ENCODE peak calls at places on chromosomes 12 and 14, in six cellular contexts. X is tibial artery, J is endothelial cell of umbilical vein, D is ovary, O is psoas muscle, K is heart left ventricle. Y is an unnamed sample.

GRCh38 chr14:89067293-89067972 is 243.0 kb downstream of the TTC8 start:
- DNase-seq in D (no peak), K (no peak), X (no peak), O (no peak), J (no peak), Y (peak; percentile 8)

GRCh38 chr14:103729496-103730448 is 14.2 kb downstream of the ZFYVE21 start:
- DNase-seq in O (peak; percentile 12), X (no peak), K (peak; percentile 54), D (no peak), J (no peak), Y (no peak)

GRCh38 chr14:38208825-38209562 is 1.3 kb downstream of the SSTR1 start:
- DNase-seq in K (peak; percentile 56), O (peak; percentile 16), D (no peak), J (peak; percentile 47), X (no peak), Y (peak; percentile 84)

GRCh38 chr14:43647302-43647701 is 859.8 kb downstream of the FSCB start:
- DNase-seq in X (no peak), J (no peak), O (no peak), K (no peak), D (no peak), Y (no peak)

GRCh38 chr14:55194656-55195355 is 3.4 kb upstream of the DLGAP5 start:
- DNase-seq in J (no peak), K (no peak), D (no peak), O (no peak), X (no peak), Y (no peak)

GRCh38 chr14:106729551-106729950 is 1203.2 kb downstream of the TMEM121 start:
- DNase-seq in J (no peak), O (no peak), K (no peak), D (no peak), X (no peak), Y (no peak)

GRCh38 chr14:96761066-96761465 is 36.1 kb upstream of the VRK1 start:
- DNase-seq in K (no peak), O (no peak), D (no peak), J (no peak), X (no peak), Y (no peak)

GRCh38 chr12:43675048-43675904 is 83.3 kb downstream of the PUS7L start:
- DNase-seq in X (no peak), J (no peak), O (no peak), K (peak; percentile 27), D (no peak), Y (peak; percentile 1)

GRCh38 chr12:66491812-66492361 is 187.0 kb downstream of the GRIP1 start:
- DNase-seq in J (no peak), D (no peak), X (no peak), O (no peak), K (no peak), Y (no peak)

GRCh38 chr14:20679907-20680306 is 4.5 kb upstream of the RNASE4 start:
- DNase-seq in O (no peak), D (peak; percentile 41), K (no peak), J (peak; percentile 38), X (no peak), Y (peak; percentile 64)

GRCh38 chr14:20680843-20681347 is 3.5 kb upstream of the RNASE4 start:
- DNase-seq in K (no peak), D (no peak), X (no peak), J (no peak), O (no peak), Y (peak; percentile 73)

GRCh38 chr14:20682127-20682434 is 2.3 kb upstream of the RNASE4 start:
- DNase-seq in J (no peak), O (no peak), D (no peak), X (no peak), K (no peak), Y (no peak)

GRCh38 chr14:20681348-20682126 is 2.8 kb upstream of the RNASE4 start:
- DNase-seq in O (peak; percentile 76), K (peak; percentile 83), J (peak; percentile 91), X (peak; percentile 92), D (peak; percentile 86), Y (peak; percentile 82)

DNA sequence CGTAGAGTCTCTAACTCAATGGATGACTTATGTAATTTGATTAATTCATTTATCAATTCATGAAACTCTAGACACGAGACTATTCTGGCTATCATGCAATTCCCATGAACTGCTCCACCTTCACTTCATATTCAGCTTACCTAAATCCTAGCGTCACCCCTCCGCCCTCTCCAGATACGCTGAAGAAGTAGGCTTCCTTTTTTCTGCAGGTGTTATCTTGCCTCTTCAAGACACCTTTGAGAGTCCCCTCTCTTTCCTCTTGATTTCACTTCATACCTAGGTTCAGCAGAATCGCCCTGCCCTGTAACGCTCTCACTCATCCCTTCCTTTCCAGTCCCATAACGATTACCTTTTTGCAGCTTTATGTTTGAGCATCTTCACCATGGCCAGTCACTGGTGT is 4.0 kb upstream of the RNASE4 start:
- DNase-seq in K (no peak), J (no peak), X (no peak), O (no peak), D (no peak), Y (no peak)
- H3K27ac ChIP-seq in K (peak overlapping the region; percentile 100), J (no peak overlapping the region), X (peak overlapping the region; percentile 99), O (no peak overlapping the region), D (no peak overlapping the region), Y (no peak overlapping the region)

DNA sequence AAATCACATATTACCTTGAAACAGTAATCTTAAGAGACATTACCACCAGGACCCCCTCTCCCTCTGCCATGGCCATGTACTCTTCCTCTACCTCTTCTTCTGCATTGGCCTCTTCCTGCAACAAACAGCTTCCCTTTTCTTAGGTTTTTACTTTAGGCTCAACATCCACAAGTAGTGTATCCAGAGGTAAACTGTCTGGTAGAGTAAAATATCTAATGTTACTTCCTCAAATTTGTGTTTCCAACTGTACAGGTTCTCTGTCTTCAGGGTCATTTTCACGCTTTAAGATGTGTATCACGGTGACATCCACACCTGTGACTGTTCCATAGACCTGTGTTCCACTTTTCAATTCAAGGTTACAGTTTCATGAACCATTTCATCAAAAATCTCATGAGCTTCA is 13.4 kb downstream of the CDK17 start:
- DNase-seq in J (no peak), X (no peak), O (no peak), D (no peak), K (no peak), Y (no peak)
- H3K27ac ChIP-seq in J (no peak overlapping the region), X (no peak overlapping the region), O (no peak overlapping the region), D (no peak overlapping the region), K (no peak overlapping the region), Y (no peak overlapping the region)

GRCh38 chr12:47814539-47815170 is 5.0 kb downstream of the HDAC7 start:
- DNase-seq in K (no peak), J (no peak), O (no peak), X (no peak), D (no peak), Y (no peak)
- H3K27ac ChIP-seq in K (peak overlapping the region; percentile 97), J (peak overlapping the region; percentile 76), O (peak overlapping the region; percentile 97), X (peak overlapping the region; percentile 99), D (peak overlapping the region; percentile 97), Y (peak overlapping the region; percentile 98)

GRCh38 chr12:116054280-116054679 is 223.2 kb downstream of the MED13L start:
- DNase-seq in J (no peak), X (no peak), K (no peak), O (no peak), D (no peak), Y (no peak)
- H3K27ac ChIP-seq in J (no peak overlapping the region), X (no peak overlapping the region), K (no peak overlapping the region), O (peak overlapping the region; percentile 39), D (no peak overlapping the region), Y (no peak overlapping the region)

GRCh38 chr12:65334534-65334933 is 56.1 kb downstream of the MSRB3 start:
- DNase-seq in O (no peak), K (no peak), J (no peak), D (no peak), X (no peak), Y (no peak)
- H3K27ac ChIP-seq in O (no peak overlapping the region), K (peak overlapping the region; percentile 4), J (no peak overlapping the region), D (no peak overlapping the region), X (no peak overlapping the region), Y (no peak overlapping the region)

GRCh38 chr12:108724890-108725151 is 6.5 kb downstream of the CORO1C start:
- DNase-seq in D (no peak), O (no peak), J (no peak), K (no peak), X (no peak), Y (no peak)
- H3K27ac ChIP-seq in D (no peak overlapping the region), O (peak overlapping the region; percentile 84), J (peak overlapping the region; percentile 83), K (peak overlapping the region; percentile 79), X (peak overlapping the region; percentile 100), Y (peak overlapping the region; percentile 54)

GRCh38 chr14:100422556-100423420 is 99.6 kb downstream of the SLC25A47 start:
- DNase-seq in D (no peak), K (no peak), X (no peak), J (no peak), O (no peak), Y (no peak)
- H3K27ac ChIP-seq in D (no peak overlapping the region), K (no peak overlapping the region), X (no peak overlapping the region), J (no peak overlapping the region), O (no peak overlapping the region), Y (no peak overlapping the region)

GRCh38 chr12:111414711-111415252 is 9.1 kb downstream of the SH2B3 start:
- DNase-seq in K (no peak), J (no peak), O (no peak), D (no peak), X (no peak), Y (no peak)
- H3K27ac ChIP-seq in K (peak overlapping the region; percentile 99), J (no peak overlapping the region), O (no peak overlapping the region), D (no peak overlapping the region), X (no peak overlapping the region), Y (no peak overlapping the region)

DNA sequence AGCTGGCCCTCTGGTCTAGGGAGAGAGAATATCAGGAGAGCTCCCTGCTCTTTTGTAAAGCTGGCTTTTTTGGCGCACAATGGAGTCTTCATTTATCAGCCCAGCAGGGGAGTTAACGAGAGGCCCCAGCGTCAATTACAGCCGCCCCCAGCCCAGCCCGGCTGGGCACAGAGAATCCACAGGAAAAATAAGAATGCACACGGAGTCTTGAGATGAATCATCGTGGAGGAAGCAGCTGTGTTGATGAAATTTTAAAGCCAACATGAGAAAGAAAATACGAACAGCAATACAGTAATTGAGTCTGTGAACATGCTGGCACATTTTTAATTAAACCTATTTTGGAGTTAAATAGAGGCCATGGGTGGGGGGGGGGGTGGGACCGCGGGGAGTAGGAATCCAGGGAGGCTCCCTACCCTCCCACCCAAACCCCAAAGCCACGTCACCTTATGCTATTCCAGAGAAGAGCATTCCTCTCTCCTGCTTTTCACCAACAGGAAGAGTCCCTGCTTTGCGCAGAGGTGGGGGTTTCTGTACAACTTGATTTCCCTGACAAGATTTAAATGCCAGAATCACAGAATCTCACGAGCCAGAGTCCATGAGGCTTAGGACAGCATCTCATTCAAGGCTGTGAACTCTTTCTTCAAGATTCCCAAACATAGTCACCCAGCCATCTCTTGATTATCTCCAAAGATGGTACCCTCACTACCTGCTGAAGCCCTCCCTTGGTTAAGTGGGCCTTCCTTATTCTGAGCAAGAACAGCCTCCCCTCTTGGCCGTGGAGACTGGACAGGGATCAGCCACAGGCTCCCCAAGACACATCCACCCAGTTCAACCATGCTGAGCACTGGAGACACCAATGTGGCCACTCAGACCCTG is 50.2 kb downstream of the CCNK start:
- DNase-seq in D (no peak), J (peak; percentile 95), K (no peak), X (no peak), O (no peak), Y (no peak)
- H3K27ac ChIP-seq in D (no peak overlapping the region), J (peak overlapping the region; percentile 84), K (peak overlapping the region; percentile 18), X (no peak overlapping the region), O (no peak overlapping the region), Y (no peak overlapping the region)

Y was measured in upper lobe of left lung.